ENCODE peak calls at places on chromosome 17, in eight cellular contexts. D, M, S, W, Q, N, J and B are unnamed samples.

GRCh38 chr17:34741967-34742366 is 162.6 kb downstream of the TMEM132E start:
- DNase-seq in M (no peak), J (no peak), W (no peak), Q (no peak), D (no peak), N (no peak), S (no peak), B (no peak)

GRCh38 chr17:30969989-30970680 is 704 bp upstream of the RNF135 start:
- DNase-seq in M (no peak), Q (peak; percentile 46), N (no peak), J (no peak), D (no peak), W (no peak), S (no peak), B (no peak)

GRCh38 chr17:40633871-40634270 is 13.7 kb downstream of the SMARCE1 start:
- DNase-seq in W (no peak), M (no peak), J (no peak), N (no peak), S (no peak), Q (no peak), D (no peak), B (no peak)

GRCh38 chr17:2853722-2854580 is 57.7 kb downstream of the RAP1GAP2 start:
- DNase-seq in N (no peak), D (peak; percentile 58), Q (peak; percentile 39), S (no peak), W (no peak), J (peak; percentile 63), M (no peak), B (peak; percentile 41)

GRCh38 chr17:19301274-19301946 is 61.1 kb downstream of the B9D1 start:
- DNase-seq in N (no peak), S (no peak), D (no peak), J (no peak), Q (no peak), W (no peak), M (no peak), B (no peak)

GRCh38 chr17:74432484-74433391 is 850 bp downstream of the GPRC5C start:
- DNase-seq in M (no peak), S (no peak), J (no peak), N (no peak), Q (no peak), W (no peak), D (no peak), B (peak; percentile 62)

GRCh38 chr17:33486135-33486886 is 193.2 kb upstream of the ASIC2 start:
- DNase-seq in M (no peak), D (no peak), J (no peak), W (no peak), N (no peak), S (no peak), Q (no peak), B (no peak)

GRCh38 chr17:40035162-40035559 is 19.0 kb downstream of the MED24 start:
- DNase-seq in Q (no peak), S (peak; percentile 65), N (no peak), D (peak; percentile 77), W (no peak), M (no peak), J (peak; percentile 82), B (peak; percentile 74)

GRCh38 chr17:79574108-79574507 is 36.7 kb downstream of the RBFOX3 start:
- DNase-seq in M (no peak), D (no peak), Q (no peak), N (no peak), W (no peak), S (no peak), J (no peak), B (no peak)

GRCh38 chr17:47188799-47189731 is at the start of gene CDC27:
- DNase-seq in W (peak; percentile 99), M (peak; percentile 98), D (peak; percentile 96), Q (peak; percentile 96), N (peak; percentile 94), S (peak; percentile 100), J (peak; percentile 99), B (peak; percentile 100)

GRCh38 chr17:47190770-47191169 is 1.7 kb upstream of the CDC27 start:
- DNase-seq in Q (no peak), W (no peak), D (no peak), N (no peak), J (no peak), M (no peak), S (no peak), B (no peak)

GRCh38 chr17:47184671-47185070 is 4.4 kb downstream of the CDC27 start:
- DNase-seq in M (no peak), Q (no peak), W (no peak), J (no peak), D (no peak), S (no peak), N (no peak), B (no peak)

GRCh38 chr17:47189732-47190621 is 882 bp upstream of the CDC27 start:
- DNase-seq in D (no peak), Q (no peak), J (no peak), M (no peak), W (no peak), N (no peak), S (no peak), B (no peak)

GRCh38 chr17:47188266-47188665 is 829 bp downstream of the CDC27 start:
- DNase-seq in J (no peak), N (no peak), W (no peak), Q (peak; percentile 26), M (no peak), S (no peak), D (no peak), B (no peak)
- TF ChIP-seq CTCF in J (no peak), N (no peak), W (no peak), Q (no peak), M (no peak), S (no peak), D (no peak), B (no peak)

GRCh38 chr17:76434870-76435269 is 18.1 kb downstream of the UBE2O start:
- DNase-seq in S (no peak), D (no peak), N (no peak), Q (no peak), W (no peak), M (peak; percentile 70), J (no peak), B (no peak)
- TF ChIP-seq CTCF in S (no peak), D (no peak), N (no peak), Q (no peak), W (no peak), M (no peak), J (no peak), B (no peak)

GRCh38 chr17:75970626-75971025 is 8.3 kb downstream of the ACOX1 start:
- DNase-seq in N (no peak), Q (no peak), S (no peak), D (no peak), W (no peak), M (no peak), J (no peak), B (no peak)

GRCh38 chr17:75959839-75960511 is 19.0 kb downstream of the ACOX1 start:
- DNase-seq in M (no peak), J (no peak), N (no peak), W (no peak), S (no peak), D (no peak), Q (no peak), B (no peak)

GRCh38 chr17:75970011-75970523 is 8.9 kb downstream of the ACOX1 start:
- DNase-seq in J (no peak), M (no peak), N (no peak), Q (no peak), S (no peak), D (peak; percentile 95), W (no peak), B (no peak)

GRCh38 chr17:75965468-75965867 is 13.5 kb downstream of the ACOX1 start:
- DNase-seq in D (no peak), M (no peak), S (no peak), N (no peak), Q (no peak), W (no peak), J (no peak), B (no peak)
- TF ChIP-seq CTCF in D (no peak), M (no peak), S (no peak), N (no peak), Q (no peak), W (no peak), J (no peak), B (no peak)

GRCh38 chr17:77346765-77347164 is 206.0 kb downstream of the SEC14L1 start:
- DNase-seq in J (no peak), W (no peak), D (no peak), Q (no peak), N (no peak), M (no peak), S (no peak), B (no peak)

GRCh38 chr17:77352996-77353395 is 212.2 kb downstream of the SEC14L1 start:
- DNase-seq in W (no peak), D (no peak), M (no peak), J (no peak), S (no peak), N (no peak), Q (no peak), B (no peak)

GRCh38 chr17:77352441-77352840 is 211.7 kb downstream of the SEC14L1 start:
- DNase-seq in M (no peak), S (no peak), N (no peak), Q (no peak), J (no peak), D (no peak), W (no peak), B (no peak)

GRCh38 chr17:77347544-77347943 is 206.8 kb downstream of the SEC14L1 start:
- DNase-seq in S (no peak), Q (no peak), W (no peak), D (no peak), J (no peak), N (no peak), M (no peak), B (no peak)

GRCh38 chr17:77349976-77350830 is 209.4 kb downstream of the SEC14L1 start:
- DNase-seq in D (no peak), N (no peak), M (peak; percentile 72), J (no peak), S (no peak), Q (no peak), W (no peak), B (no peak)
- TF ChIP-seq CTCF in D (no peak), N (no peak), M (no peak), J (no peak), S (no peak), Q (no peak), W (no peak), B (no peak)

DNA sequence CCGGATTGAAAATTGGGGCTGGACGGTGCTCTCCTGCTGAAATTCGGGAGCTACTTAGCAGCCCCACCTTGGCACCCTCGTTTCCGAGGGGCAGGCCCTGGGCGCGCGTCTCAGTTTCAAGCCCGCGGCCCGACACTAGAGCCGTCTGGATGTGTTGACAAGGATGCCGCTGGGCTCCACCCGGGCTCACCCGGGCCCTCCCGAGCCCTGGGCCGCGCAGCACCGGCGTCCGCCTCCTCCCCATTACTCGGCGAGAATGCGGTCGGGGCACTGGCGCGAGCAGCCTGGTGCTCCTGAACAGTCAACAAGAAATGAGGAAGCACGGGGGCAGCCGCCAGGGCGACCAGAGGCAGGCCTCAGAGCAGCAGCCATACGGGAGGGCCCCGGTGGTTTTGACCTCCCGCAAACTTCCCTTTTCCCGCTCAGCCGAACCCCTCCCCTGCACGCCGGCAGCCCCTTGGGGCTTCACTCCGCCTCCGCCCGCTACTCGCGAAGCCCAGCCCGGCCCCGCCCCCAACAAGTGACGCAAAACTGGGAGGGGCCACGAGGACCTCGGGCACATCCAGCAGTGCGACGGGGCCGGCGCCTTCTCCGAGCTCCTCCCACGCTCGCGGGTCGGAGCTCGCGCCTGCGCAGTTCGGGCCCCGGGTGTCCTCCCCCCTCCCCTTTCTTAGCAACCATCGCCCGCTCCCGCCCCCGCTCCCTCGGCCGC is 447 bp upstream of the SEC14L1 start:
- DNase-seq in N (peak; percentile 96), Q (peak; percentile 98), S (peak; percentile 99), M (peak; percentile 99), D (peak; percentile 99), J (peak; percentile 100), W (peak; percentile 98), B (peak; percentile 100)
- TF ChIP-seq CTCF in N (no peak), Q (no peak), S (peak; percentile 17), M (no peak), D (no peak), J (no peak), W (no peak), B (no peak)